ENCODE peak calls at places on chromosomes 5 and 9, in five cellular contexts. One of them, this sample, is unnamed. For H3K27me3, the result is how much of the 10 kb centered on the place peaks cover.

GRCh38 chr5:170747851-170748250 is 35.7 kb upstream of the GABRP start:
- DNase-seq in SK-N-SH: peak
- DNase-seq in IMR-90: no peak
- DNase-seq in CD8-positive, alpha-beta T cell: no peak
- DNase-seq in esophagus squamous epithelium: no peak
- DNase-seq in this sample: no peak

GRCh38 chr5:154268073-154268472 is 77.5 kb downstream of the GALNT10 start:
- DNase-seq in SK-N-SH: no peak
- DNase-seq in IMR-90: no peak
- DNase-seq in CD8-positive, alpha-beta T cell: no peak
- DNase-seq in esophagus squamous epithelium: no peak
- DNase-seq in this sample: no peak

GRCh38 chr5:148849461-148849860 is 23.1 kb downstream of the ADRB2 start:
- DNase-seq in SK-N-SH: no peak
- DNase-seq in IMR-90: no peak
- DNase-seq in CD8-positive, alpha-beta T cell: peak
- DNase-seq in esophagus squamous epithelium: no peak
- DNase-seq in this sample: no peak

GRCh38 chr9:36542355-36542754 is 30.3 kb upstream of the MELK start:
- DNase-seq in SK-N-SH: no peak
- DNase-seq in IMR-90: no peak
- DNase-seq in CD8-positive, alpha-beta T cell: no peak
- DNase-seq in esophagus squamous epithelium: no peak
- DNase-seq in this sample: no peak

GRCh38 chr9:88874391-88874790 is 116.9 kb upstream of the S1PR3 start:
- DNase-seq in SK-N-SH: no peak
- DNase-seq in IMR-90: peak
- DNase-seq in CD8-positive, alpha-beta T cell: no peak
- DNase-seq in esophagus squamous epithelium: no peak
- DNase-seq in this sample: no peak

GRCh38 chr5:163318707-163319106 is 118.7 kb upstream of the CCNG1 start:
- DNase-seq in SK-N-SH: no peak
- DNase-seq in IMR-90: no peak
- DNase-seq in CD8-positive, alpha-beta T cell: no peak
- DNase-seq in esophagus squamous epithelium: no peak
- DNase-seq in this sample: no peak

GRCh38 chr9:76893395-76893932 is 12.4 kb downstream of the PRUNE2 start:
- DNase-seq in SK-N-SH: no peak
- DNase-seq in IMR-90: no peak
- DNase-seq in CD8-positive, alpha-beta T cell: no peak
- DNase-seq in esophagus squamous epithelium: no peak
- DNase-seq in this sample: no peak

GRCh38 chr5:88979244-88979643 is 96.3 kb upstream of the MEF2C start:
- DNase-seq in SK-N-SH: no peak
- DNase-seq in IMR-90: peak
- DNase-seq in CD8-positive, alpha-beta T cell: no peak
- DNase-seq in esophagus squamous epithelium: no peak
- DNase-seq in this sample: no peak

GRCh38 chr9:18268381-18268780 is 205.6 kb upstream of the ADAMTSL1 start:
- DNase-seq in SK-N-SH: no peak
- DNase-seq in IMR-90: peak
- DNase-seq in CD8-positive, alpha-beta T cell: no peak
- DNase-seq in esophagus squamous epithelium: no peak
- DNase-seq in this sample: no peak

GRCh38 chr5:15168397-15168796 is 296.8 kb upstream of the ANKH start:
- DNase-seq in SK-N-SH: peak
- DNase-seq in IMR-90: no peak
- DNase-seq in CD8-positive, alpha-beta T cell: no peak
- DNase-seq in esophagus squamous epithelium: no peak
- DNase-seq in this sample: no peak

DNA sequence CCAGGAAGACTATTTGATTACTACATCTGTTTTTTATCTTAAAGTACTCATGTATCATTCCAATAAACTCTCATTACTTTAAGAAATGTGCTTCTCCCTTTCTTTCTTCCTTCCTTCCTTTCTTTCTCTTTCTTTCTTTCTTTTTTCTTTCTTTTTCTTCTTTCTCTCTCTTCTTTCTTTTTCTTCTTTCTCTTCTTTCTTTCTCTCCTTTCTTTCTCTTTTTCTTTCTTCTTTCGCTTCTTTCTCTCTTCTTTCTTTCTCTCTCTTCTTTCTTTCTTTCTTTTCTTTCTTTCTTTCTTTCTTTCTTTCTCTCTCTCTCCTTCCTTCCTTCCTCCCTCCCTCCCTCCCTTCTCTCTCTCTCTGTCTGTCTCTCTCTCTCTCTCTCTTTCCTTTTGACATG is 298.6 kb upstream of the ANKH start:
- DNase-seq in SK-N-SH: no peak
- DNase-seq in IMR-90: no peak
- DNase-seq in CD8-positive, alpha-beta T cell: no peak
- DNase-seq in esophagus squamous epithelium: no peak
- DNase-seq in this sample: no peak
- H3K4me3 ChIP-seq in SK-N-SH: no peak
- H3K4me3 ChIP-seq in IMR-90: no peak
- H3K4me3 ChIP-seq in CD8-positive, alpha-beta T cell: no peak
- H3K4me3 ChIP-seq in esophagus squamous epithelium: no peak
- H3K4me3 ChIP-seq in this sample: no peak

GRCh38 chr9:16593746-16594145 is 276.7 kb downstream of the BNC2 start:
- DNase-seq in SK-N-SH: no peak
- DNase-seq in IMR-90: no peak
- DNase-seq in CD8-positive, alpha-beta T cell: no peak
- DNase-seq in esophagus squamous epithelium: no peak
- DNase-seq in this sample: no peak
- H3K27me3 ChIP-seq in SK-N-SH: under half
- H3K27me3 ChIP-seq in IMR-90: under half
- H3K27me3 ChIP-seq in CD8-positive, alpha-beta T cell: under half
- H3K27me3 ChIP-seq in esophagus squamous epithelium: under half
- H3K27me3 ChIP-seq in this sample: under half

GRCh38 chr9:14277202-14277601 is 36.7 kb downstream of the NFIB start:
- DNase-seq in SK-N-SH: no peak
- DNase-seq in IMR-90: peak
- DNase-seq in CD8-positive, alpha-beta T cell: no peak
- DNase-seq in esophagus squamous epithelium: no peak
- DNase-seq in this sample: no peak

GRCh38 chr9:14275331-14275730 is 38.6 kb downstream of the NFIB start:
- DNase-seq in SK-N-SH: no peak
- DNase-seq in IMR-90: no peak
- DNase-seq in CD8-positive, alpha-beta T cell: no peak
- DNase-seq in esophagus squamous epithelium: no peak
- DNase-seq in this sample: no peak

GRCh38 chr9:14279671-14280070 is 34.3 kb downstream of the NFIB start:
- DNase-seq in SK-N-SH: no peak
- DNase-seq in IMR-90: peak
- DNase-seq in CD8-positive, alpha-beta T cell: no peak
- DNase-seq in esophagus squamous epithelium: no peak
- DNase-seq in this sample: no peak

GRCh38 chr9:14278291-14278721 is 35.6 kb downstream of the NFIB start:
- DNase-seq in SK-N-SH: no peak
- DNase-seq in IMR-90: peak
- DNase-seq in CD8-positive, alpha-beta T cell: no peak
- DNase-seq in esophagus squamous epithelium: no peak
- DNase-seq in this sample: no peak

DNA sequence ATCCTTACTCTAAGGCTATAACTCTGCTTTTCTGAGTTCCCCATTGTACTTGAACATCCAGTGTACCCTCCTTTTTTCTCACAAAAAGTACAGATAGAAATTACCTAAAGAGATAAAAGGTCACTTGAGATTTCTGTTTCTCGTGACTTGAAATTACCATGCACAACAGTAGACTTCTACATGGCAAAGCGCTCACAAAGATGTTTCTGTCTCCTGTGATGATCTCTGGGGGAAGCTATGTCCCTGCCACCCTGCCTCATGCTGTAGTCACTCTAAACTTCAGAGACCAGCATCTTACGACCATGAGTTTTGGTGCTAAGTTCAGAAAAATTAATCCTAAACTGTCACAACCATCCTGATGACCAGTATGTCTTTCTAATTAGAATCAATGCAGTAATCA is 36.2 kb downstream of the NFIB start:
- DNase-seq in SK-N-SH: no peak
- DNase-seq in IMR-90: no peak
- DNase-seq in CD8-positive, alpha-beta T cell: no peak
- DNase-seq in esophagus squamous epithelium: no peak
- DNase-seq in this sample: no peak
- H3K27ac ChIP-seq in SK-N-SH: no peak
- H3K27ac ChIP-seq in IMR-90: no peak
- H3K27ac ChIP-seq in CD8-positive, alpha-beta T cell: no peak
- H3K27ac ChIP-seq in esophagus squamous epithelium: no peak
- H3K27ac ChIP-seq in this sample: no peak

GRCh38 chr5:131419877-131420276 is 156.0 kb downstream of the CDC42SE2 start:
- DNase-seq in SK-N-SH: no peak
- DNase-seq in IMR-90: no peak
- DNase-seq in CD8-positive, alpha-beta T cell: no peak
- DNase-seq in esophagus squamous epithelium: no peak
- DNase-seq in this sample: peak

GRCh38 chr5:131416729-131417128 is 152.9 kb downstream of the CDC42SE2 start:
- DNase-seq in SK-N-SH: no peak
- DNase-seq in IMR-90: no peak
- DNase-seq in CD8-positive, alpha-beta T cell: no peak
- DNase-seq in esophagus squamous epithelium: no peak
- DNase-seq in this sample: no peak

GRCh38 chr5:131423056-131423455 is 159.2 kb downstream of the CDC42SE2 start:
- DNase-seq in SK-N-SH: peak
- DNase-seq in IMR-90: peak
- DNase-seq in CD8-positive, alpha-beta T cell: no peak
- DNase-seq in esophagus squamous epithelium: no peak
- DNase-seq in this sample: no peak

GRCh38 chr5:131417240-131417869 is 153.5 kb downstream of the CDC42SE2 start:
- DNase-seq in SK-N-SH: peak
- DNase-seq in IMR-90: peak
- DNase-seq in CD8-positive, alpha-beta T cell: peak
- DNase-seq in esophagus squamous epithelium: no peak
- DNase-seq in this sample: peak

GRCh38 chr5:131418846-131419245 is 155.0 kb downstream of the CDC42SE2 start:
- DNase-seq in SK-N-SH: no peak
- DNase-seq in IMR-90: no peak
- DNase-seq in CD8-positive, alpha-beta T cell: no peak
- DNase-seq in esophagus squamous epithelium: no peak
- DNase-seq in this sample: no peak
- H3K4me3 ChIP-seq in SK-N-SH: no peak
- H3K4me3 ChIP-seq in IMR-90: no peak
- H3K4me3 ChIP-seq in CD8-positive, alpha-beta T cell: no peak
- H3K4me3 ChIP-seq in esophagus squamous epithelium: no peak
- H3K4me3 ChIP-seq in this sample: no peak

GRCh38 chr9:137171149-137172063 is at the start of gene TMEM210:
- DNase-seq in SK-N-SH: no peak
- DNase-seq in IMR-90: no peak
- DNase-seq in CD8-positive, alpha-beta T cell: no peak
- DNase-seq in esophagus squamous epithelium: no peak
- DNase-seq in this sample: no peak
- H3K27me3 ChIP-seq in SK-N-SH: under half
- H3K27me3 ChIP-seq in IMR-90: half or more
- H3K27me3 ChIP-seq in CD8-positive, alpha-beta T cell: under half
- H3K27me3 ChIP-seq in esophagus squamous epithelium: under half
- H3K27me3 ChIP-seq in this sample: under half

GRCh38 chr5:80159133-80159815 is 96.6 kb downstream of the SERINC5 start:
- DNase-seq in SK-N-SH: no peak
- DNase-seq in IMR-90: no peak
- DNase-seq in CD8-positive, alpha-beta T cell: no peak
- DNase-seq in esophagus squamous epithelium: no peak
- DNase-seq in this sample: no peak
- H3K27ac ChIP-seq in SK-N-SH: no peak
- H3K27ac ChIP-seq in IMR-90: no peak
- H3K27ac ChIP-seq in CD8-positive, alpha-beta T cell: no peak
- H3K27ac ChIP-seq in esophagus squamous epithelium: no peak
- H3K27ac ChIP-seq in this sample: no peak